ENCODE peak calls at places on chromosomes 6 and 20, in seven cellular contexts. One of them, this sample, is unnamed.

GRCh38 chr6:18154507-18155272 is at the start of gene TPMT:
- DNase-seq in central memory CD4-positive, alpha-beta T cell: no peak
- DNase-seq in occipital lobe: no peak
- DNase-seq in skeletal muscle cell: no peak
- DNase-seq in M059J: peak; percentile 51
- DNase-seq in mucosa of gallbladder: peak; percentile 21
- DNase-seq in lower leg skin: no peak
- DNase-seq in this sample: no peak

GRCh38 chr20:48064929-48065328 is 279.6 kb upstream of the SULF2 start:
- DNase-seq in central memory CD4-positive, alpha-beta T cell: no peak
- DNase-seq in occipital lobe: no peak
- DNase-seq in skeletal muscle cell: peak; percentile 26
- DNase-seq in M059J: peak; percentile 97
- DNase-seq in mucosa of gallbladder: no peak
- DNase-seq in lower leg skin: no peak
- DNase-seq in this sample: no peak

GRCh38 chr20:33909331-33909921 is 84.3 kb upstream of the RALY start:
- DNase-seq in central memory CD4-positive, alpha-beta T cell: no peak
- DNase-seq in occipital lobe: no peak
- DNase-seq in skeletal muscle cell: peak; percentile 72
- DNase-seq in M059J: peak; percentile 98
- DNase-seq in mucosa of gallbladder: no peak
- DNase-seq in lower leg skin: no peak
- DNase-seq in this sample: no peak

GRCh38 chr6:81938014-81938761 is 185.7 kb upstream of the TENT5A start:
- DNase-seq in central memory CD4-positive, alpha-beta T cell: no peak
- DNase-seq in occipital lobe: no peak
- DNase-seq in skeletal muscle cell: peak; percentile 91
- DNase-seq in M059J: peak; percentile 99
- DNase-seq in mucosa of gallbladder: peak; percentile 67
- DNase-seq in lower leg skin: no peak
- DNase-seq in this sample: no peak

GRCh38 chr20:12723811-12724210 is 285.0 kb upstream of the SPTLC3 start:
- DNase-seq in central memory CD4-positive, alpha-beta T cell: no peak
- DNase-seq in occipital lobe: no peak
- DNase-seq in skeletal muscle cell: no peak
- DNase-seq in M059J: peak; percentile 8
- DNase-seq in mucosa of gallbladder: no peak
- DNase-seq in lower leg skin: no peak
- DNase-seq in this sample: no peak

GRCh38 chr20:57716202-57716601 is 6.4 kb upstream of the PMEPA1 start:
- DNase-seq in central memory CD4-positive, alpha-beta T cell: no peak
- DNase-seq in occipital lobe: no peak
- DNase-seq in skeletal muscle cell: no peak
- DNase-seq in M059J: peak; percentile 87
- DNase-seq in mucosa of gallbladder: no peak
- DNase-seq in lower leg skin: no peak
- DNase-seq in this sample: no peak

GRCh38 chr6:37665309-37665708 is 32.4 kb downstream of the MDGA1 start:
- DNase-seq in central memory CD4-positive, alpha-beta T cell: no peak
- DNase-seq in occipital lobe: no peak
- DNase-seq in skeletal muscle cell: no peak
- DNase-seq in M059J: no peak
- DNase-seq in mucosa of gallbladder: no peak
- DNase-seq in lower leg skin: no peak
- DNase-seq in this sample: no peak

GRCh38 chr6:159640322-159640721 is 52.7 kb downstream of the SOD2 start:
- DNase-seq in central memory CD4-positive, alpha-beta T cell: no peak
- DNase-seq in occipital lobe: no peak
- DNase-seq in skeletal muscle cell: no peak
- DNase-seq in M059J: no peak
- DNase-seq in mucosa of gallbladder: no peak
- DNase-seq in lower leg skin: no peak
- DNase-seq in this sample: no peak

GRCh38 chr6:38239719-38240451 is 399.8 kb downstream of the BTBD9 start:
- DNase-seq in central memory CD4-positive, alpha-beta T cell: no peak
- DNase-seq in occipital lobe: no peak
- DNase-seq in skeletal muscle cell: no peak
- DNase-seq in M059J: peak; percentile 89
- DNase-seq in mucosa of gallbladder: no peak
- DNase-seq in lower leg skin: no peak
- DNase-seq in this sample: no peak

GRCh38 chr6:108274546-108274945 is 13.7 kb upstream of the SNX3 start:
- DNase-seq in central memory CD4-positive, alpha-beta T cell: no peak
- DNase-seq in occipital lobe: no peak
- DNase-seq in skeletal muscle cell: no peak
- DNase-seq in M059J: no peak
- DNase-seq in mucosa of gallbladder: no peak
- DNase-seq in lower leg skin: no peak
- DNase-seq in this sample: no peak

GRCh38 chr6:36116066-36116465 is 14.2 kb upstream of the MAPK13 start:
- DNase-seq in central memory CD4-positive, alpha-beta T cell: no peak
- DNase-seq in occipital lobe: no peak
- DNase-seq in skeletal muscle cell: no peak
- DNase-seq in M059J: no peak
- DNase-seq in mucosa of gallbladder: no peak
- DNase-seq in lower leg skin: no peak
- DNase-seq in this sample: no peak

GRCh38 chr6:34227656-34228421 is 8.8 kb upstream of the HMGA1 start:
- DNase-seq in central memory CD4-positive, alpha-beta T cell: no peak
- DNase-seq in occipital lobe: no peak
- DNase-seq in skeletal muscle cell: no peak
- DNase-seq in M059J: peak; percentile 71
- DNase-seq in mucosa of gallbladder: no peak
- DNase-seq in lower leg skin: no peak
- DNase-seq in this sample: no peak

GRCh38 chr20:51811040-51811351 is 8.7 kb upstream of the SALL4 start:
- DNase-seq in central memory CD4-positive, alpha-beta T cell: no peak
- DNase-seq in occipital lobe: no peak
- DNase-seq in skeletal muscle cell: peak; percentile 73
- DNase-seq in M059J: no peak
- DNase-seq in mucosa of gallbladder: no peak
- DNase-seq in lower leg skin: no peak
- DNase-seq in this sample: no peak

GRCh38 chr6:105759946-105760345 is 326.2 kb upstream of the PRDM1 start:
- DNase-seq in central memory CD4-positive, alpha-beta T cell: no peak
- DNase-seq in occipital lobe: no peak
- DNase-seq in skeletal muscle cell: peak; percentile 85
- DNase-seq in M059J: peak; percentile 43
- DNase-seq in mucosa of gallbladder: no peak
- DNase-seq in lower leg skin: no peak
- DNase-seq in this sample: no peak

GRCh38 chr6:125165256-125165655 is 11.7 kb downstream of the TPD52L1 start:
- DNase-seq in central memory CD4-positive, alpha-beta T cell: no peak
- DNase-seq in occipital lobe: no peak
- DNase-seq in skeletal muscle cell: no peak
- DNase-seq in M059J: peak; percentile 58
- DNase-seq in mucosa of gallbladder: no peak
- DNase-seq in lower leg skin: no peak
- DNase-seq in this sample: no peak

GRCh38 chr6:33049323-33049722 is 24.1 kb downstream of the HLA-DPA1 start:
- DNase-seq in central memory CD4-positive, alpha-beta T cell: no peak
- DNase-seq in occipital lobe: no peak
- DNase-seq in skeletal muscle cell: no peak
- DNase-seq in M059J: no peak
- DNase-seq in mucosa of gallbladder: no peak
- DNase-seq in lower leg skin: no peak
- DNase-seq in this sample: no peak

GRCh38 chr6:14848019-14848418 is 397.9 kb upstream of the JARID2 start:
- DNase-seq in central memory CD4-positive, alpha-beta T cell: no peak
- DNase-seq in occipital lobe: no peak
- DNase-seq in skeletal muscle cell: no peak
- DNase-seq in M059J: peak; percentile 42
- DNase-seq in mucosa of gallbladder: no peak
- DNase-seq in lower leg skin: no peak
- DNase-seq in this sample: no peak

GRCh38 chr20:6611911-6612614 is 155.4 kb upstream of the BMP2 start:
- DNase-seq in central memory CD4-positive, alpha-beta T cell: no peak
- DNase-seq in occipital lobe: no peak
- DNase-seq in skeletal muscle cell: no peak
- DNase-seq in M059J: no peak
- DNase-seq in mucosa of gallbladder: peak; percentile 29
- DNase-seq in lower leg skin: no peak
- DNase-seq in this sample: no peak

This sample was measured in CD8-positive, alpha-beta memory T cell.